ENCODE peak calls at places on chromosomes 12 and 14, in five cellular contexts. L, Y, E, K and V are unnamed samples.

GRCh38 chr14:73753043-73753886 is 39.1 kb upstream of the PNMA1 start:
- DNase-seq in L (no peak), Y (no peak), E (peak), K (no peak), V (no peak)

GRCh38 chr14:45610303-45610702 is 357.3 kb upstream of the MIS18BP1 start:
- DNase-seq in L (no peak), Y (no peak), E (no peak), K (no peak), V (no peak)

GRCh38 chr12:80186727-80187217 is 87.4 kb downstream of the OTOGL start:
- DNase-seq in L (peak), Y (peak), E (peak), K (peak), V (no peak)

GRCh38 chr12:32947203-32947795 is 50.7 kb upstream of the PKP2 start:
- DNase-seq in L (no peak), Y (no peak), E (no peak), K (no peak), V (no peak)

GRCh38 chr12:72792889-72793288 is 520.7 kb downstream of the TRHDE start:
- DNase-seq in L (no peak), Y (no peak), E (no peak), K (no peak), V (no peak)

GRCh38 chr12:21456291-21456780 is 18.9 kb downstream of the PYROXD1 start:
- DNase-seq in L (no peak), Y (no peak), E (peak), K (no peak), V (no peak)

GRCh38 chr14:58107041-58107440 is 45.0 kb downstream of the ARMH4 start:
- DNase-seq in L (no peak), Y (no peak), E (no peak), K (no peak), V (no peak)

GRCh38 chr12:47155457-47156166 is 75.9 kb upstream of the AMIGO2 start:
- DNase-seq in L (no peak), Y (peak), E (no peak), K (no peak), V (no peak)

GRCh38 chr12:21818627-21819026 is 44.1 kb upstream of the KCNJ8 start:
- DNase-seq in L (no peak), Y (peak), E (no peak), K (peak), V (no peak)

GRCh38 chr14:104794099-104794498 is 1.4 kb downstream of the AKT1 start:
- DNase-seq in L (no peak), Y (peak), E (peak), K (no peak), V (no peak)

GRCh38 chr14:54354096-54354495 is 42.7 kb upstream of the CDKN3 start:
- DNase-seq in L (peak), Y (no peak), E (no peak), K (no peak), V (no peak)

GRCh38 chr14:22545842-22546721 is 42.9 kb downstream of the DAD1 start:
- DNase-seq in L (no peak), Y (peak), E (no peak), K (no peak), V (no peak)

GRCh38 chr14:53599221-53599945 is 357.2 kb downstream of the BMP4 start:
- DNase-seq in L (no peak), Y (peak), E (no peak), K (no peak), V (no peak)

GRCh38 chr12:98439471-98440164 is 75.8 kb upstream of the TMPO start:
- DNase-seq in L (no peak), Y (no peak), E (no peak), K (no peak), V (peak)

GRCh38 chr14:67943947-67944346 is 124.4 kb downstream of the RAD51B start:
- DNase-seq in L (no peak), Y (peak), E (peak), K (peak), V (peak)

GRCh38 chr12:2797721-2798418 is 3.1 kb downstream of the FKBP4 start:
- DNase-seq in L (no peak), Y (no peak), E (no peak), K (no peak), V (no peak)
- TF ChIP-seq CTCF in L (peak), Y (peak), E (no peak), K (no peak), V (no peak)

DNA sequence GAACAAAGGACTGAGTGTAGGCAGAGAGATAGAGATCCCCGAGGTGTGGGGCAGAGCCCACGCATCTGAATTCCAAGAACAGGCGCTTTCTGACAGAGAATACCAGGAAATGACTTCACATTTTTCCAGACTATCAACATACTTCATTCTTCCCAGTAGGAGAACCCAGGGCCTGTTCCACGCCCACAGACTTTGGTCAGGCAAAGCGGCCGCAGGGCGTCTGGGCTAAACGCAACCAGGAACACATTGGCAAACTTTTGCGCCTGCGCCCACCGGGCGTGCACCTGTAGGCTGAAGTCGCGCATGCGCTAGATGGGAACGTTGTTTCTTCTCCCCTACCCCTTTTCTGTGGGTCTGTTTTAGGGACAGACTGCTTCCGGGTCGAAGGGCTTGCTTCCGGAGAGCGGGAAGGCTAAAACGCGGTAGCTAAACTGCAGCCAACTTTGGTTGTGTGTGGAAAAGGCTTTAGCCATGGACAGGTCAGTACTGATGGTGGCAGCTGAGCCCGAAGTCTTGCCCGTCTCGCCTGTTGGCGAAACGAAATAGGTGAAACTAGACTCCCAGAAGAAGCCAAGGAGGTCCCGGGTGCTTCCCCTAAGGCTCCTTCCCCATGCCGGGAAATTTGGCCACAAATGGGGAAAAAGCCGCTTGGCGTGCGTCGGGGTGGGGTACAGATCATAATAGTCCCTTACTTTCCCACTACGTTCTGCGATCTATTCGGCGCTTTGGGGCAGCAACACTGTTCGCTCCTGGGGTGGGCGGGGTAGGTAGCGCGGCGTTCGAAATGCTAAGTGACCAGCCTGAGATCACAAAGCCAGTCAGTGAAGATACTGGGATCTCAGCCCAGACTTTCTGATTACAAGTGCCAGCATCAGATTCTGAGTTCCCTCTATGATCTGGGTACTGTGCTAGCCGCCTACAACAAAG is at the start of gene NUP107:
- DNase-seq in L (peak), Y (peak), E (peak), K (peak), V (peak)
- TF ChIP-seq CTCF in L (no peak), Y (peak), E (no peak), K (peak), V (peak)

GRCh38 chr12:64782181-64782580 is 23.0 kb upstream of the GNS start:
- DNase-seq in L (no peak), Y (no peak), E (no peak), K (no peak), V (no peak)

GRCh38 chr12:64781374-64782029 is 22.3 kb upstream of the GNS start:
- DNase-seq in L (no peak), Y (no peak), E (no peak), K (no peak), V (no peak)

GRCh38 chr12:64780220-64780530 is 21.0 kb upstream of the GNS start:
- DNase-seq in L (no peak), Y (no peak), E (no peak), K (no peak), V (no peak)

GRCh38 chr12:64779349-64779974 is 20.3 kb upstream of the GNS start:
- DNase-seq in L (no peak), Y (no peak), E (no peak), K (no peak), V (no peak)

GRCh38 chr12:64780531-64781373 is 21.5 kb upstream of the GNS start:
- DNase-seq in L (no peak), Y (no peak), E (no peak), K (no peak), V (no peak)
- TF ChIP-seq CTCF in L (no peak), Y (no peak), E (no peak), K (no peak), V (no peak)

GRCh38 chr12:127363392-127363791 is 903.6 kb upstream of the TMEM132C start:
- DNase-seq in L (no peak), Y (no peak), E (no peak), K (no peak), V (no peak)
- TF ChIP-seq CTCF in L (no peak), Y (peak), E (no peak), K (peak), V (peak)

GRCh38 chr12:132545183-132545953 is 55.4 kb downstream of the FBRSL1 start:
- DNase-seq in L (no peak), Y (no peak), E (no peak), K (no peak), V (no peak)

GRCh38 chr12:132544498-132544897 is 54.5 kb downstream of the FBRSL1 start:
- DNase-seq in L (no peak), Y (no peak), E (no peak), K (no peak), V (no peak)

GRCh38 chr12:132543298-132544172 is 53.6 kb downstream of the FBRSL1 start:
- DNase-seq in L (no peak), Y (no peak), E (peak), K (no peak), V (no peak)

GRCh38 chr12:132545955-132546354 is 56.0 kb downstream of the FBRSL1 start:
- DNase-seq in L (no peak), Y (no peak), E (no peak), K (no peak), V (no peak)

GRCh38 chr12:132544173-132544468 is 54.2 kb downstream of the FBRSL1 start:
- DNase-seq in L (no peak), Y (no peak), E (no peak), K (no peak), V (no peak)
- TF ChIP-seq CTCF in L (no peak), Y (no peak), E (no peak), K (no peak), V (no peak)

GRCh38 chr14:69580009-69580577 is 5.4 kb upstream of the CCDC177 start:
- DNase-seq in L (no peak), Y (peak), E (peak), K (peak), V (no peak)
- TF ChIP-seq CTCF in L (peak), Y (peak), E (peak), K (peak), V (peak)

DNA sequence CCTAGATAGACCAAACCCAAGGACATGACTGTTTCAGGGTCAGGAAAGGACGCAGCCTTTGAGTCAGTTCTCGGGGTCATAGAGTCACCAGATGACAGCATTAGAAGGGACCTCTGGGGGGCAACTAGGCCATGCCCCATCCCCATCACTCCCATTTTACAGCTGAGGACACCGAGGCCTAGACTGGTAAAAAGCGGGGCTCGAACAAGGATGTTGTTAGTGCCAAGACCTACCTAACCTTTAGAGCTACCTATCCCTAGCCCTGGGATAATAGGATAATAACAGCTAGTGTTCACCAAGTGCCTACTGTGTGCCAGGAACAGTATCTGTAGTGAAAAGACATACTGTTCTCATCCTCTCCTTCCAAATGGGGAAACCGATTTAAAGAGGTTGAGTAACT is 48.7 kb downstream of the PLEKHG3 start:
- DNase-seq in L (no peak), Y (no peak), E (no peak), K (no peak), V (no peak)
- TF ChIP-seq CTCF in L (no peak), Y (no peak), E (no peak), K (no peak), V (no peak)

DNA sequence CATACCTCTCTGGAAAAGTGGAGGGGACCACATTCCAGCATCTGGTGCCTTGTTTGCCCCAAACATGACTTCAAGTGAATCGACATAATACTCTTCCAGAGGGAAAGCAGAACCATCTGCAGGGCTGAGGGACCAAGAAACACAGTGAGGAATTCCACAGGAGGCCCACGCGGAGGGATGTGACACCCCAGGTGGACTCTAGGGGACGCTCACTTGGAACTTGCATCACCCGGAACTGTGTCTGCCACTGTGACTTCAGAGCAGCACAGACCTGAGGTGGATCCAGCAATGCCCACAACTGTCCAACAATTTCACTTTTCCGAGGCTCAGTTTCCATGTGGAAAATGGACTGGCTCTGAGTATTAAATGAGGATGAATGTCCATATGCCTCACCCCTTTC is 14.3 kb upstream of the CLMN start:
- DNase-seq in L (no peak), Y (no peak), E (no peak), K (no peak), V (no peak)
- TF ChIP-seq CTCF in L (no peak), Y (no peak), E (no peak), K (no peak), V (no peak)